ENCODE peak calls at places on chromosomes 6 and 20, in four cellular contexts. Q, L, T and K are unnamed samples.

GRCh38 chr6:30615958-30616810 is 859 bp downstream of the PPP1R10 start:
- DNase-seq in L (peak), T (no peak), Q (no peak), K (no peak)

GRCh38 chr20:21702553-21703467 is 2.7 kb upstream of the PAX1 start:
- DNase-seq in L (peak), T (peak), Q (no peak), K (peak)

GRCh38 chr6:135323202-135323668 is 142.1 kb downstream of the MYB start:
- DNase-seq in T (no peak), Q (peak), L (no peak), K (no peak)

GRCh38 chr6:8908638-8909037 is 473.3 kb upstream of the SLC35B3 start:
- DNase-seq in Q (no peak), T (no peak), L (no peak), K (no peak)

GRCh38 chr6:12605888-12606345 is 110.7 kb upstream of the PHACTR1 start:
- DNase-seq in L (peak), T (peak), Q (peak), K (peak)

GRCh38 chr6:113293106-113293505 is 564.0 kb upstream of the MARCKS start:
- DNase-seq in Q (peak), T (no peak), L (no peak), K (no peak)

GRCh38 chr6:158631678-158632537 is 12.6 kb downstream of the DYNLT1 start:
- DNase-seq in T (no peak), Q (no peak), L (no peak), K (no peak)

GRCh38 chr6:81818778-81819491 is 66.5 kb upstream of the TENT5A start:
- DNase-seq in L (no peak), Q (peak), T (no peak), K (no peak)

GRCh38 chr6:167920165-167920564 is 77.3 kb upstream of the KIF25 start:
- DNase-seq in Q (no peak), L (no peak), T (no peak), K (no peak)

GRCh38 chr6:64459411-64459810 is 823.8 kb downstream of the PHF3 start:
- DNase-seq in T (no peak), Q (no peak), L (no peak), K (no peak)

GRCh38 chr20:36872857-36873256 is 3.1 kb upstream of the TLDC2 start:
- DNase-seq in Q (no peak), T (no peak), L (no peak), K (no peak)

GRCh38 chr6:170188571-170189001 is 102.3 kb downstream of the DLL1 start:
- DNase-seq in Q (no peak), L (no peak), T (peak), K (no peak)

GRCh38 chr20:53262294-53262840 is 290.2 kb downstream of the TSHZ2 start:
- DNase-seq in Q (no peak), T (no peak), L (no peak), K (no peak)

GRCh38 chr6:136750821-136751220 is 41.5 kb downstream of the MAP3K5 start:
- DNase-seq in L (no peak), Q (no peak), T (no peak), K (no peak)

GRCh38 chr6:125598422-125598821 is 151.0 kb upstream of the HEY2 start:
- DNase-seq in T (no peak), L (no peak), Q (no peak), K (no peak)

GRCh38 chr6:26660096-26660425 is 515 bp upstream of the ZNF322 start:
- DNase-seq in T (no peak), Q (no peak), L (peak), K (no peak)

GRCh38 chr6:5763871-5764270 is 242.9 kb downstream of the NRN1 start:
- DNase-seq in Q (peak), T (no peak), L (no peak), K (no peak)

GRCh38 chr6:157813191-157813590 is 9.9 kb upstream of the SNX9 start:
- DNase-seq in T (no peak), Q (no peak), L (no peak), K (no peak)

GRCh38 chr20:17202668-17203067 is 24.2 kb upstream of the PCSK2 start:
- DNase-seq in L (no peak), Q (no peak), T (peak), K (no peak)

GRCh38 chr20:50445367-50446151 is 64.6 kb upstream of the PTPN1 start:
- DNase-seq in L (no peak), T (no peak), Q (no peak), K (no peak)

GRCh38 chr6:129646617-129647016 is 63.4 kb downstream of the ARHGAP18 start:
- DNase-seq in L (no peak), Q (peak), T (no peak), K (no peak)

GRCh38 chr20:58056021-58056591 is 172.3 kb downstream of the ANKRD60 start:
- DNase-seq in Q (no peak), T (peak), L (no peak), K (no peak)

GRCh38 chr20:14406495-14406894 is 69.1 kb upstream of the FLRT3 start:
- DNase-seq in Q (no peak), T (no peak), L (peak), K (no peak)

GRCh38 chr6:169583867-169584541 is 117.8 kb downstream of the WDR27 start:
- DNase-seq in L (no peak), T (no peak), Q (no peak), K (no peak)

GRCh38 chr6:74128536-74128935 is 432.5 kb downstream of the CD109 start:
- DNase-seq in L (no peak), Q (no peak), T (no peak), K (no peak)

GRCh38 chr6:163427498-163428254 is 13.2 kb downstream of the QKI start:
- DNase-seq in L (peak), Q (no peak), T (no peak), K (no peak)

GRCh38 chr20:62296724-62297448 is 5.9 kb upstream of the ADRM1 start:
- DNase-seq in Q (no peak), L (no peak), T (no peak), K (no peak)

GRCh38 chr20:10077081-10077471 is 42.3 kb downstream of the ANKEF1 start:
- DNase-seq in L (no peak), Q (no peak), T (peak), K (no peak)

GRCh38 chr20:6994452-6994851 is 227.0 kb downstream of the BMP2 start:
- DNase-seq in Q (no peak), T (no peak), L (no peak), K (no peak)

GRCh38 chr6:169895926-169896761 is 144.7 kb downstream of the ERMARD start:
- DNase-seq in T (peak), Q (no peak), L (no peak), K (no peak)

GRCh38 chr20:48739395-48740268 is 88.2 kb downstream of the PREX1 start:
- DNase-seq in L (no peak), T (no peak), Q (no peak), K (no peak)

GRCh38 chr6:34174846-34175399 is 29.0 kb upstream of the GRM4 start:
- DNase-seq in T (no peak), Q (no peak), L (no peak), K (no peak)

GRCh38 chr20:52275243-52275817 is 83.8 kb upstream of the ZFP64 start:
- DNase-seq in T (no peak), L (no peak), Q (no peak), K (no peak)

GRCh38 chr6:111477481-111477938 is 5.5 kb downstream of the REV3L start:
- DNase-seq in Q (peak), T (no peak), L (no peak), K (no peak)

GRCh38 chr20:58712116-58712822 is 19.7 kb downstream of the NPEPL1 start:
- DNase-seq in Q (no peak), T (peak), L (no peak), K (no peak)

GRCh38 chr6:103000686-103001085 is 1607.2 kb downstream of the GRIK2 start:
- DNase-seq in L (no peak), Q (no peak), T (no peak), K (no peak)

GRCh38 chr20:22567944-22568871 is 16.2 kb downstream of the FOXA2 start:
- DNase-seq in Q (no peak), L (no peak), T (peak), K (no peak)

GRCh38 chr6:5671604-5672559 is 334.8 kb downstream of the NRN1 start:
- DNase-seq in L (no peak), Q (no peak), T (no peak), K (no peak)

GRCh38 chr20:51536116-51537069 is 6.1 kb downstream of the NFATC2 start:
- DNase-seq in Q (no peak), T (no peak), L (no peak), K (no peak)

GRCh38 chr6:20266851-20267608 is 54.8 kb upstream of the MBOAT1 start:
- DNase-seq in L (no peak), T (no peak), Q (peak), K (no peak)
- TF ChIP-seq ZNF274 in L (no peak), T (no peak), Q (no peak), K (no peak)

DNA sequence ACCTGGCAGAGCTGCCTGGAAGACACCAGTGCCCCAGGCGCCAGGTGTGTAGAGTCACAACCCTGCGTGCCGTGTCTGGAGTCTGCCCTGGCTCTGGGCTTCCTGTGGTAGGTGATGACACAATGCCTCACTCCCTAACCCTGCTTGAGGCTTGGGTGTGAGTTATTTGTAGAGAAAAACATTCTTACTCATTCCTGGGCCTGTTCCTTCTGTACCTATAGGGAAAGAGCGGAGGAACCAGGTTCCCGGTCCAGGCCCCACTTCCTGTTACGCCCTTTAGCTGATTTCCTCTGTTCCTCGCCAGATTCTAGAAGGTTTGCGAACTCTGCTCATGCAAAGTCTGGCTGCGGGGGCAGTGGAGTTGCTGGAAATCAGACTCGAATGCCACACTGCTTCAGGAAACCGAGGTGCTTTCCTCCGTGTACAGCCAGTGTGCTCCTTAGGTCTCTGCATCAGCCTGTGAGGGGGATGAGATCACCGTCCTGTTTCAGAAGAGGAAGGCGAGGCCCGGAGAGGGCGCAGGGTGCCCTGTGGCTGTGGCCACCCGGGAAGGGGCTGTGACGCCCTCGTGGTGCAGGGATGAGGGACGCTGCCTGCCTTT is 67.1 kb upstream of the DUSP22 start:
- DNase-seq in Q (peak), L (no peak), T (no peak), K (no peak)
- H3K9ac ChIP-seq in Q (peak), L (no peak), T (no peak), K (no peak)

GRCh38 chr6:47631248-47632196 is 66.9 kb upstream of the ADGRF4 start:
- DNase-seq in Q (peak), T (no peak), L (peak), K (no peak)
- TF ChIP-seq SUZ12 in Q (no peak), T (no peak), L (no peak), K (no peak)

DNA sequence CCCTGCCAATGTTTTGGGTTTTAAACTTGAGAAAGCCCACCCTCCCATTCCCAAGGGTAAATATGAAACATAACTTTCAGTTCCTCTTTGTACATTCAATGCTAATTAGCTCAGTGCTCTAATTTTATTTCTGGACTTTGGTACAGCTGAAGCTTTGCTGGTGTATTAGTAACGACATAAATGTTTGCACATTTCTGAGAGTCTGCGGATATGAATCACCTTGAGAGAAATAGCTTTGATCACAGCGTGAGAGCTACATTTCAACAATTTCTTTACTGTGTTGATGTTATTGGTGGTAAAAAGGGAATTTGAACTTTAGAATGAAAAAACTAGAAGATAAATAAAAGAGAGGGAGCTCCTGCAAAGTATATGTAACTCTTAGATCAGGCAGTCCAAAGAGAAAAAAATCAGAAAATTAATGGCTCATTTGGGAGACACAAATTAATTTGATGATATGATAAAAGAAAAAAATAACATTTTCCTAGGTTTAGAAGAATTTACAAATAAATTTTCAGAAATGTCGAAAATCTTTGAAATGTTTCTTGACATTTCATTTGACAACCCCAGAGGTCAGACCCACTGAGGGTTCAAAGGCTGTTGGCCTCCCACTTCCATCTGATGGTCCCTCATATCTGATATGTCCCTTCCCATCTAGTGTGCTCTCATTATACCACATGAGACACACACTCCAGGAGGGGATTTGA is 38.5 kb upstream of the CAP2 start:
- DNase-seq in Q (peak), L (peak), T (no peak), K (no peak)
- TF ChIP-seq ZNF274 in Q (no peak), L (no peak), T (no peak), K (no peak)

DNA sequence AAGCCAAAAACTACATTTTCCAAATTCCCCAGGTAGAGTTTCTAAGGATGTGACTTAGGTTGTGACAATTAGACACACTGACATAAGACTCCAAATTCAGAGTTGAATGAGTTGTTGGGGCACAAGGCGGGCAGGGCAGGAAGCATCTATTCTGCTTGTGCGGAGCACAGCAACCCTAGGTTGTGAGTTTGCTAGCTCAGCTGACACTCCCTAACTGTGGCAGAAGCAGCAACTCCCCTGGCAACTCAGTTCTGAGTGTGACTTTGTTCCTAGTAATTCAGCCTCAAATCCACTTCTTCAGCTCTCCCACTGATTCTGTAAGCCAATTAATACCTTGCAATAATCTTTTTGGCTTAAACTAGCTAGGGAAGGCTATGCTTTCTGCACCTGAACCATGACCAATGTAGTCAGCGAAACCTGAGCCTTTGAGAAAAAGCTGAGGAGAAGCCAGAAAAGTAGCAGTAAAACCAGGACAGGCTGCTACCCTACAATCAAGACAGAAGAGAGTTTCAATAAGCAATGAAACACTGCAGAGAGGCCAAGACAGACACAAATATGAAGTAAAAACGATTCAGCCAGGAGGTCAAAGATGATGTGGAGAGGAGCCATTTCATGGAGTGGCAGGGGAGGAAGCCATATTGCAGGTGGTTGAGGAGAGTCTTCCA is 30.0 kb upstream of the PAQR8 start:
- DNase-seq in T (no peak), Q (no peak), L (no peak), K (no peak)
- H3K9ac ChIP-seq in T (no peak), Q (no peak), L (no peak), K (no peak)

GRCh38 chr6:25042984-25043725 is 107.4 kb upstream of the RIPOR2 start:
- DNase-seq in L (no peak), T (no peak), Q (no peak), K (no peak)

GRCh38 chr6:25038992-25039391 is 103.2 kb upstream of the RIPOR2 start:
- DNase-seq in L (no peak), Q (no peak), T (no peak), K (no peak)

GRCh38 chr6:25038300-25038699 is 102.5 kb upstream of the RIPOR2 start:
- DNase-seq in T (no peak), Q (no peak), L (no peak), K (no peak)

GRCh38 chr6:25042599-25042936 is 106.8 kb upstream of the RIPOR2 start:
- DNase-seq in Q (no peak), L (no peak), T (no peak), K (no peak)

GRCh38 chr6:25041676-25042598 is 106.2 kb upstream of the RIPOR2 start:
- DNase-seq in L (no peak), T (no peak), Q (no peak), K (no peak)
- TF ChIP-seq SUZ12 in L (no peak), T (no peak), Q (no peak), K (no peak)

DNA sequence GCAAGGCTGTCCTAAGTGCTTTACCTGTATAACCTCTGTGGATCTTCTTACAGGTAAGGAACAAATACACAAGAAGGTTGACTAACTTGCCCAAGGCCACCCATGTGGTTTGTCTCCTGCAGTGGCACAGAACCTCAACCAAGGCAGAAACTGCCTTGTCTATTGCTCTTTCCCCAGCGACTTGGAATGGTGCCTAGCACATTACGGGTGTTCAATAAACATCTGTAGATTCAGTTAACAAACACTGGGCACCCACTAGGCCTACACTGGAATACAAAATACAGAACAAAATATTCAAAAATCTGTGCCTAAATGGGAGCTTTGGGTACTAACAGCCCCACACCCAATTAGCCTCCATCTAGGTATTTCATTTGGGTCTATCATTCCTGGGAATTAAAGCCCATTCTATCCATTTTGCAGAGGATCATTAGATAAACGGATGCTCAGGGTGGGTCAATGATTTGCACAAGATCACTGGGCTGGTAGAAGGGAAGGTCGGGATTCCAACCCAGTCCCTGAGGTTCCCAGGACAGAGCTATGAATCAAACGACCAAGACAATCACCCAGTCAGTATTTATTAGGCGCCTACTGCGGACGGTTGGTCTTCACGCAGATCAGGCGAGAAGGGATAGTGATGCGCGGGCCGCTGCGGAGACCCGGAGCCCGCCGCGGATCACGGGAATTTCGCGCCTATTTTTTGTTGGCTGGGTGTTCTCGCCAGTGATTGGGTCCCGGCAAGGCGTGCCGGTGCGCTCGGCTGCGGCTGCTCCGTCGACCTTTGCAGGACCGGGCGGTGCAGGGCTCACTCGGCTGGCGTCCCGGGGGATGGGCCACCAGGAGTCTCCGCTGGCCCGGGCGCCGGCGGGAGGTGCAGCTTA is at the start of gene STK35:
- DNase-seq in Q (peak), L (no peak), T (peak), K (peak)
- TF ChIP-seq ZNF274 in Q (no peak), L (no peak), T (no peak), K (no peak)